ENCODE peak calls at places on chromosomes 1 and 21, in four cellular contexts. G is effector CD4-positive, alpha-beta T cell; K is T-cell; S is astrocyte of the spinal cord. L is an unnamed sample.

GRCh38 chr1:29584816-29585600 is 348.7 kb downstream of the PTPRU start:
- DNase-seq in G (no peak), K (no peak), S (no peak), L (peak)

GRCh38 chr1:68207129-68207689 is 25.1 kb downstream of the WLS start:
- DNase-seq in G (no peak), K (no peak), S (peak), L (peak)

GRCh38 chr1:201459052-201459451 is 9.9 kb downstream of the PHLDA3 start:
- DNase-seq in G (no peak), K (no peak), S (no peak), L (no peak)

GRCh38 chr1:236156512-236157208 is 14.3 kb downstream of the GPR137B start:
- DNase-seq in G (peak), K (peak), S (no peak), L (no peak)

GRCh38 chr1:85333186-85333585 is 56.8 kb upstream of the BCL10 start:
- DNase-seq in G (no peak), K (no peak), S (no peak), L (no peak)

GRCh38 chr1:19476440-19477190 is 8.7 kb downstream of the CAPZB start:
- DNase-seq in G (peak), K (peak), S (peak), L (no peak)

GRCh38 chr1:68384321-68384813 is 65.4 kb downstream of the RPE65 start:
- DNase-seq in G (no peak), K (no peak), S (peak), L (peak)

GRCh38 chr1:226723640-226724532 is 15.2 kb downstream of the ITPKB start:
- DNase-seq in G (no peak), K (no peak), S (peak), L (peak)

GRCh38 chr1:204558467-204558866 is 42.3 kb downstream of the MDM4 start:
- DNase-seq in G (no peak), K (no peak), S (no peak), L (no peak)

GRCh38 chr1:63645301-63645700 is 52.1 kb downstream of the PGM1 start:
- DNase-seq in G (no peak), K (no peak), S (no peak), L (no peak)

GRCh38 chr1:58573705-58574591 is 3.1 kb downstream of the TACSTD2 start:
- DNase-seq in G (peak), K (no peak), S (no peak), L (peak)

GRCh38 chr1:97489834-97490233 is 431.0 kb downstream of the DPYD start:
- DNase-seq in G (no peak), K (no peak), S (peak), L (peak)

GRCh38 chr1:198497326-198498220 is 42.9 kb downstream of the ATP6V1G3 start:
- DNase-seq in G (no peak), K (no peak), S (peak), L (peak)

GRCh38 chr1:98045211-98046030 is 124.6 kb upstream of the DPYD start:
- DNase-seq in G (no peak), K (no peak), S (peak), L (peak)

GRCh38 chr1:183291802-183292515 is 105.9 kb downstream of the LAMC2 start:
- DNase-seq in G (no peak), K (no peak), S (peak), L (no peak)

GRCh38 chr1:20318521-20318920 is 27.8 kb downstream of the VWA5B1 start:
- DNase-seq in G (no peak), K (no peak), S (no peak), L (no peak)

GRCh38 chr1:194341587-194341986 is 1155.2 kb upstream of the B3GALT2 start:
- DNase-seq in G (no peak), K (no peak), S (no peak), L (no peak)

GRCh38 chr1:116911166-116911553 is 1.4 kb downstream of the PTGFRN start:
- DNase-seq in G (no peak), K (no peak), S (no peak), L (no peak)

GRCh38 chr1:160103658-160104519 is 5.5 kb upstream of the IGSF8 start:
- DNase-seq in G (no peak), K (no peak), S (no peak), L (no peak)

GRCh38 chr1:43548285-43549271 is 17.9 kb downstream of the PTPRF start:
- DNase-seq in G (no peak), K (no peak), S (no peak), L (no peak)

GRCh38 chr1:184457500-184457899 is 70.7 kb downstream of the C1orf21 start:
- DNase-seq in G (no peak), K (no peak), S (peak), L (no peak)

GRCh38 chr21:20257052-20257451 is 741.2 kb upstream of the NCAM2 start:
- DNase-seq in G (no peak), K (no peak), S (no peak), L (no peak)

GRCh38 chr1:229341811-229342304 is 989 bp downstream of the CCSAP start:
- DNase-seq in G (no peak), K (no peak), S (peak), L (no peak)

GRCh38 chr1:61692155-61692783 is 32.7 kb downstream of the TM2D1 start:
- DNase-seq in G (no peak), K (no peak), S (peak), L (peak)

GRCh38 chr1:33180226-33181037 is 1.4 kb downstream of the TRIM62 start:
- DNase-seq in G (peak), K (peak), S (peak), L (peak)

GRCh38 chr1:210244746-210245367 is 12.3 kb downstream of the SERTAD4 start:
- DNase-seq in G (no peak), K (no peak), S (peak), L (peak)

GRCh38 chr21:26683996-26684395 is 110.9 kb upstream of the CYYR1 start:
- DNase-seq in G (no peak), K (no peak), S (no peak), L (no peak)

GRCh38 chr1:180343931-180344406 is 113.9 kb downstream of the LHX4 start:
- DNase-seq in G (no peak), K (no peak), S (peak), L (peak)

GRCh38 chr1:224087358-224087757 is 26.6 kb upstream of the FBXO28 start:
- DNase-seq in G (no peak), K (no peak), S (no peak), L (no peak)

GRCh38 chr1:2381741-2382620 is 9.4 kb downstream of the MORN1 start:
- DNase-seq in G (peak), K (peak), S (peak), L (peak)

GRCh38 chr1:90707363-90707710 is 9.8 kb downstream of the BARHL2 start:
- DNase-seq in G (no peak), K (no peak), S (peak), L (peak)

GRCh38 chr1:182806015-182806678 is 16.6 kb downstream of the NPL start:
- DNase-seq in G (no peak), K (no peak), S (no peak), L (no peak)

GRCh38 chr1:28135910-28136635 is 40.4 kb downstream of the PTAFR start:
- DNase-seq in G (no peak), K (no peak), S (no peak), L (no peak)

GRCh38 chr1:22567994-22568393 is 4.7 kb downstream of the EPHA8 start:
- DNase-seq in G (no peak), K (no peak), S (no peak), L (no peak)